ENCODE peak calls at places on chromosomes 16 and 17, in five cellular contexts. I is heart right ventricle, C is astrocyte, O is A172, F is GM23338. Z is an unnamed sample.

GRCh38 chr17:59842901-59843652 is 49.7 kb downstream of the TUBD1 start:
- DNase-seq in O (peak), F (peak), C (peak), I (no peak), Z (no peak)

GRCh38 chr17:80889231-80889896 is 102.3 kb upstream of the CHMP6 start:
- DNase-seq in O (no peak), I (no peak), F (no peak), C (no peak), Z (no peak)

GRCh38 chr16:68972720-68973119 is 129.4 kb downstream of the TANGO6 start:
- DNase-seq in F (peak), C (peak), I (peak), O (peak), Z (no peak)

GRCh38 chr16:46896314-46896968 is 12.3 kb downstream of the GPT2 start:
- DNase-seq in F (no peak), C (peak), I (peak), O (no peak), Z (no peak)

GRCh38 chr17:77959926-77960521 is 1.5 kb downstream of the TNRC6C start:
- DNase-seq in C (peak), I (peak), F (peak), O (no peak), Z (peak)

GRCh38 chr16:50553731-50554360 is 5.7 kb downstream of the NKD1 start:
- DNase-seq in O (no peak), F (no peak), C (no peak), I (no peak), Z (no peak)

GRCh38 chr16:17776888-17777287 is 306.1 kb upstream of the XYLT1 start:
- DNase-seq in O (no peak), I (no peak), C (peak), F (no peak), Z (peak)

GRCh38 chr17:50128441-50129302 is 1.3 kb downstream of the SAMD14 start:
- DNase-seq in C (no peak), O (no peak), F (peak), I (no peak), Z (no peak)

GRCh38 chr17:60277258-60277657 is 114.7 kb downstream of the USP32 start:
- DNase-seq in F (no peak), O (no peak), I (no peak), C (no peak), Z (no peak)

GRCh38 chr16:85209526-85210121 is 97.4 kb upstream of the CIBAR2 start:
- DNase-seq in C (no peak), F (no peak), I (peak), O (no peak), Z (no peak)

GRCh38 chr16:80518436-80518835 is 22.4 kb upstream of the DYNLRB2 start:
- DNase-seq in O (no peak), F (peak), I (no peak), C (no peak), Z (no peak)

GRCh38 chr17:77796201-77796860 is 162.2 kb upstream of the TNRC6C start:
- DNase-seq in C (peak), F (no peak), O (peak), I (no peak), Z (no peak)

GRCh38 chr17:41141361-41141760 is 1.0 kb upstream of the KRTAP4-6 start:
- DNase-seq in C (no peak), F (no peak), O (no peak), I (no peak), Z (no peak)

GRCh38 chr17:43599046-43599395 is 52.9 kb upstream of the ETV4 start:
- DNase-seq in I (no peak), C (no peak), O (no peak), F (no peak), Z (no peak)

GRCh38 chr16:29994613-29995329 is 646 bp downstream of the HIRIP3 start:
- DNase-seq in I (peak), O (peak), C (peak), F (no peak), Z (peak)

GRCh38 chr17:39192901-39193300 is 4.6 kb downstream of the CACNB1 start:
- DNase-seq in I (no peak), C (no peak), O (no peak), F (no peak), Z (no peak)

GRCh38 chr17:37220609-37220953 is 155.2 kb upstream of the C17orf78 start:
- DNase-seq in I (no peak), F (peak), C (no peak), O (peak), Z (peak)

GRCh38 chr17:12523244-12523643 is 142.4 kb upstream of the MYOCD start:
- DNase-seq in O (no peak), I (no peak), C (no peak), F (no peak), Z (no peak)

GRCh38 chr17:77475012-77475976 is 334.5 kb downstream of the SEC14L1 start:
- DNase-seq in C (peak), F (no peak), I (no peak), O (peak), Z (no peak)

GRCh38 chr16:373848-374615 is 3.7 kb upstream of the MRPL28 start:
- DNase-seq in F (no peak), C (no peak), O (no peak), I (no peak), Z (no peak)